ENCODE peak calls at places on chromosomes 7 and 10, in nine cellular contexts. One of them, this sample, is unnamed.

GRCh38 chr10:132630156-132630555 is 92.6 kb downstream of the INPP5A start:
- DNase-seq in H7: no peak
- DNase-seq in GM23248: no peak
- DNase-seq in NCI-H460: no peak
- DNase-seq in head of caudate nucleus: peak
- DNase-seq in ovary: no peak
- DNase-seq in GM03348: no peak
- DNase-seq in tibial nerve: no peak
- DNase-seq in AG09319: no peak
- DNase-seq in this sample: no peak

GRCh38 chr7:151404216-151405011 is 5.4 kb downstream of the WDR86 start:
- DNase-seq in H7: peak
- DNase-seq in GM23248: peak
- DNase-seq in NCI-H460: no peak
- DNase-seq in head of caudate nucleus: no peak
- DNase-seq in ovary: peak
- DNase-seq in GM03348: peak
- DNase-seq in tibial nerve: peak
- DNase-seq in AG09319: no peak
- DNase-seq in this sample: peak

GRCh38 chr10:88565072-88565471 is 18.0 kb downstream of the RNLS start:
- DNase-seq in H7: no peak
- DNase-seq in GM23248: peak
- DNase-seq in NCI-H460: peak
- DNase-seq in head of caudate nucleus: no peak
- DNase-seq in ovary: no peak
- DNase-seq in GM03348: peak
- DNase-seq in tibial nerve: no peak
- DNase-seq in AG09319: no peak
- DNase-seq in this sample: peak

GRCh38 chr10:688621-689426 is 644 bp downstream of the DIP2C start:
- DNase-seq in H7: peak
- DNase-seq in GM23248: peak
- DNase-seq in NCI-H460: no peak
- DNase-seq in head of caudate nucleus: peak
- DNase-seq in ovary: no peak
- DNase-seq in GM03348: peak
- DNase-seq in tibial nerve: no peak
- DNase-seq in AG09319: no peak
- DNase-seq in this sample: peak

GRCh38 chr10:32004161-32004591 is 52.0 kb downstream of the KIF5B start:
- DNase-seq in H7: peak
- DNase-seq in GM23248: peak
- DNase-seq in NCI-H460: no peak
- DNase-seq in head of caudate nucleus: peak
- DNase-seq in ovary: no peak
- DNase-seq in GM03348: peak
- DNase-seq in tibial nerve: no peak
- DNase-seq in AG09319: no peak
- DNase-seq in this sample: peak

GRCh38 chr10:125782661-125783060 is 7.0 kb upstream of the MMP21 start:
- DNase-seq in H7: no peak
- DNase-seq in GM23248: peak
- DNase-seq in NCI-H460: no peak
- DNase-seq in head of caudate nucleus: no peak
- DNase-seq in ovary: no peak
- DNase-seq in GM03348: no peak
- DNase-seq in tibial nerve: no peak
- DNase-seq in AG09319: no peak
- DNase-seq in this sample: peak

GRCh38 chr10:43781480-43782361 is 133.0 kb upstream of the ZNF32 start:
- DNase-seq in H7: no peak
- DNase-seq in GM23248: no peak
- DNase-seq in NCI-H460: no peak
- DNase-seq in head of caudate nucleus: peak
- DNase-seq in ovary: no peak
- DNase-seq in GM03348: no peak
- DNase-seq in tibial nerve: no peak
- DNase-seq in AG09319: no peak
- DNase-seq in this sample: peak

GRCh38 chr10:118870467-118871243 is 115.9 kb upstream of the CACUL1 start:
- DNase-seq in H7: no peak
- DNase-seq in GM23248: peak
- DNase-seq in NCI-H460: peak
- DNase-seq in head of caudate nucleus: no peak
- DNase-seq in ovary: peak
- DNase-seq in GM03348: peak
- DNase-seq in tibial nerve: no peak
- DNase-seq in AG09319: peak
- DNase-seq in this sample: peak

GRCh38 chr10:113991091-113991860 is 52.4 kb upstream of the ADRB1 start:
- DNase-seq in H7: no peak
- DNase-seq in GM23248: no peak
- DNase-seq in NCI-H460: no peak
- DNase-seq in head of caudate nucleus: no peak
- DNase-seq in ovary: no peak
- DNase-seq in GM03348: no peak
- DNase-seq in tibial nerve: no peak
- DNase-seq in AG09319: no peak
- DNase-seq in this sample: peak

GRCh38 chr7:134368851-134369533 is 52.3 kb upstream of the SLC35B4 start:
- DNase-seq in H7: no peak
- DNase-seq in GM23248: peak
- DNase-seq in NCI-H460: no peak
- DNase-seq in head of caudate nucleus: no peak
- DNase-seq in ovary: no peak
- DNase-seq in GM03348: peak
- DNase-seq in tibial nerve: no peak
- DNase-seq in AG09319: peak
- DNase-seq in this sample: peak

GRCh38 chr10:65670087-65670486 is 1255.7 kb upstream of the LRRTM3 start:
- DNase-seq in H7: no peak
- DNase-seq in GM23248: no peak
- DNase-seq in NCI-H460: no peak
- DNase-seq in head of caudate nucleus: no peak
- DNase-seq in ovary: no peak
- DNase-seq in GM03348: peak
- DNase-seq in tibial nerve: no peak
- DNase-seq in AG09319: no peak
- DNase-seq in this sample: peak

GRCh38 chr7:83366629-83367028 is 203.9 kb upstream of the PCLO start:
- DNase-seq in H7: no peak
- DNase-seq in GM23248: no peak
- DNase-seq in NCI-H460: peak
- DNase-seq in head of caudate nucleus: no peak
- DNase-seq in ovary: no peak
- DNase-seq in GM03348: no peak
- DNase-seq in tibial nerve: no peak
- DNase-seq in AG09319: no peak
- DNase-seq in this sample: no peak

GRCh38 chr10:16902606-16903005 is 85.4 kb upstream of the RSU1 start:
- DNase-seq in H7: no peak
- DNase-seq in GM23248: no peak
- DNase-seq in NCI-H460: no peak
- DNase-seq in head of caudate nucleus: no peak
- DNase-seq in ovary: no peak
- DNase-seq in GM03348: no peak
- DNase-seq in tibial nerve: no peak
- DNase-seq in AG09319: no peak
- DNase-seq in this sample: no peak

GRCh38 chr7:50220280-50220679 is 84.2 kb upstream of the IKZF1 start:
- DNase-seq in H7: no peak
- DNase-seq in GM23248: no peak
- DNase-seq in NCI-H460: no peak
- DNase-seq in head of caudate nucleus: no peak
- DNase-seq in ovary: no peak
- DNase-seq in GM03348: no peak
- DNase-seq in tibial nerve: no peak
- DNase-seq in AG09319: no peak
- DNase-seq in this sample: no peak

GRCh38 chr7:78563186-78563585 is 764.6 kb downstream of the PHTF2 start:
- DNase-seq in H7: peak
- DNase-seq in GM23248: no peak
- DNase-seq in NCI-H460: no peak
- DNase-seq in head of caudate nucleus: no peak
- DNase-seq in ovary: no peak
- DNase-seq in GM03348: no peak
- DNase-seq in tibial nerve: no peak
- DNase-seq in AG09319: no peak
- DNase-seq in this sample: no peak